ENCODE peak calls at places on chromosome 6, in ten cellular contexts. One of them, this sample, is unnamed.

GRCh38 chr6:15048367-15048766 is 197.5 kb upstream of the JARID2 start:
- DNase-seq in NCI-H774: no peak
- DNase-seq in GM04504: no peak
- DNase-seq in progenitor cell of endocrine pancreas: no peak
- DNase-seq in HuH-7: no peak
- DNase-seq in testis: no peak
- DNase-seq in astrocyte: no peak
- DNase-seq in stimulated activated CD8-positive, alpha-beta memory T cell treated with anti-CD3 and anti-CD28 coated beads, Interleukin-7, amount 100 ng/mL, for 4 hours: no peak
- DNase-seq in fibroblast of gingiva: no peak
- DNase-seq in omental fat pad: no peak
- DNase-seq in this sample: no peak

GRCh38 chr6:15351631-15352030 is 105.8 kb downstream of the JARID2 start:
- DNase-seq in omental fat pad: no peak
- DNase-seq in stimulated activated CD8-positive, alpha-beta memory T cell treated with anti-CD3 and anti-CD28 coated beads, Interleukin-7, amount 100 ng/mL, for 4 hours: no peak
- DNase-seq in GM04504: peak
- DNase-seq in astrocyte: peak
- DNase-seq in HuH-7: no peak
- DNase-seq in testis: no peak
- DNase-seq in NCI-H774: no peak
- DNase-seq in progenitor cell of endocrine pancreas: no peak
- DNase-seq in fibroblast of gingiva: peak
- DNase-seq in this sample: no peak

GRCh38 chr6:144744720-144745119 is 459.6 kb downstream of the UTRN start:
- DNase-seq in astrocyte: no peak
- DNase-seq in stimulated activated CD8-positive, alpha-beta memory T cell treated with anti-CD3 and anti-CD28 coated beads, Interleukin-7, amount 100 ng/mL, for 4 hours: no peak
- DNase-seq in fibroblast of gingiva: no peak
- DNase-seq in progenitor cell of endocrine pancreas: no peak
- DNase-seq in HuH-7: peak
- DNase-seq in omental fat pad: no peak
- DNase-seq in NCI-H774: peak
- DNase-seq in testis: no peak
- DNase-seq in GM04504: no peak
- DNase-seq in this sample: no peak

GRCh38 chr6:116217069-116217468 is 36.8 kb downstream of the TSPYL4 start:
- DNase-seq in HuH-7: no peak
- DNase-seq in omental fat pad: no peak
- DNase-seq in GM04504: no peak
- DNase-seq in stimulated activated CD8-positive, alpha-beta memory T cell treated with anti-CD3 and anti-CD28 coated beads, Interleukin-7, amount 100 ng/mL, for 4 hours: no peak
- DNase-seq in testis: no peak
- DNase-seq in fibroblast of gingiva: peak
- DNase-seq in progenitor cell of endocrine pancreas: no peak
- DNase-seq in NCI-H774: peak
- DNase-seq in astrocyte: peak
- DNase-seq in this sample: no peak

GRCh38 chr6:41442800-41443501 is 103.2 kb upstream of the FOXP4 start:
- DNase-seq in NCI-H774: no peak
- DNase-seq in HuH-7: peak
- DNase-seq in fibroblast of gingiva: no peak
- DNase-seq in stimulated activated CD8-positive, alpha-beta memory T cell treated with anti-CD3 and anti-CD28 coated beads, Interleukin-7, amount 100 ng/mL, for 4 hours: no peak
- DNase-seq in progenitor cell of endocrine pancreas: peak
- DNase-seq in astrocyte: peak
- DNase-seq in omental fat pad: no peak
- DNase-seq in testis: peak
- DNase-seq in GM04504: no peak
- DNase-seq in this sample: no peak

GRCh38 chr6:81439417-81439816 is 313.1 kb downstream of the TENT5A start:
- DNase-seq in progenitor cell of endocrine pancreas: no peak
- DNase-seq in NCI-H774: no peak
- DNase-seq in fibroblast of gingiva: no peak
- DNase-seq in stimulated activated CD8-positive, alpha-beta memory T cell treated with anti-CD3 and anti-CD28 coated beads, Interleukin-7, amount 100 ng/mL, for 4 hours: no peak
- DNase-seq in omental fat pad: no peak
- DNase-seq in GM04504: no peak
- DNase-seq in testis: no peak
- DNase-seq in astrocyte: no peak
- DNase-seq in HuH-7: no peak
- DNase-seq in this sample: no peak

GRCh38 chr6:50655848-50656453 is 57.4 kb upstream of the TFAP2D start:
- DNase-seq in stimulated activated CD8-positive, alpha-beta memory T cell treated with anti-CD3 and anti-CD28 coated beads, Interleukin-7, amount 100 ng/mL, for 4 hours: no peak
- DNase-seq in testis: peak
- DNase-seq in fibroblast of gingiva: no peak
- DNase-seq in GM04504: no peak
- DNase-seq in NCI-H774: no peak
- DNase-seq in omental fat pad: no peak
- DNase-seq in progenitor cell of endocrine pancreas: no peak
- DNase-seq in astrocyte: no peak
- DNase-seq in HuH-7: peak
- DNase-seq in this sample: peak

GRCh38 chr6:137862419-137863125 is 4.5 kb upstream of the TNFAIP3 start:
- DNase-seq in fibroblast of gingiva: no peak
- DNase-seq in omental fat pad: no peak
- DNase-seq in stimulated activated CD8-positive, alpha-beta memory T cell treated with anti-CD3 and anti-CD28 coated beads, Interleukin-7, amount 100 ng/mL, for 4 hours: no peak
- DNase-seq in progenitor cell of endocrine pancreas: no peak
- DNase-seq in GM04504: no peak
- DNase-seq in HuH-7: no peak
- DNase-seq in NCI-H774: no peak
- DNase-seq in testis: no peak
- DNase-seq in astrocyte: no peak
- DNase-seq in this sample: no peak

GRCh38 chr6:33843086-33843695 is 39.4 kb upstream of the MLN start:
- DNase-seq in GM04504: no peak
- DNase-seq in NCI-H774: no peak
- DNase-seq in HuH-7: no peak
- DNase-seq in omental fat pad: no peak
- DNase-seq in testis: no peak
- DNase-seq in stimulated activated CD8-positive, alpha-beta memory T cell treated with anti-CD3 and anti-CD28 coated beads, Interleukin-7, amount 100 ng/mL, for 4 hours: no peak
- DNase-seq in fibroblast of gingiva: no peak
- DNase-seq in astrocyte: peak
- DNase-seq in progenitor cell of endocrine pancreas: no peak
- DNase-seq in this sample: no peak

GRCh38 chr6:29757701-29758293 is 34.6 kb downstream of the HLA-F start:
- DNase-seq in NCI-H774: no peak
- DNase-seq in HuH-7: no peak
- DNase-seq in astrocyte: no peak
- DNase-seq in stimulated activated CD8-positive, alpha-beta memory T cell treated with anti-CD3 and anti-CD28 coated beads, Interleukin-7, amount 100 ng/mL, for 4 hours: no peak
- DNase-seq in GM04504: no peak
- DNase-seq in testis: no peak
- DNase-seq in progenitor cell of endocrine pancreas: no peak
- DNase-seq in omental fat pad: no peak
- DNase-seq in fibroblast of gingiva: no peak
- DNase-seq in this sample: no peak

GRCh38 chr6:45156075-45156474 is 172.1 kb upstream of the RUNX2 start:
- DNase-seq in NCI-H774: no peak
- DNase-seq in stimulated activated CD8-positive, alpha-beta memory T cell treated with anti-CD3 and anti-CD28 coated beads, Interleukin-7, amount 100 ng/mL, for 4 hours: no peak
- DNase-seq in HuH-7: peak
- DNase-seq in GM04504: no peak
- DNase-seq in astrocyte: no peak
- DNase-seq in fibroblast of gingiva: no peak
- DNase-seq in progenitor cell of endocrine pancreas: no peak
- DNase-seq in testis: no peak
- DNase-seq in omental fat pad: no peak
- DNase-seq in this sample: peak

GRCh38 chr6:36118550-36119107 is 11.7 kb upstream of the MAPK13 start:
- DNase-seq in progenitor cell of endocrine pancreas: no peak
- DNase-seq in HuH-7: no peak
- DNase-seq in stimulated activated CD8-positive, alpha-beta memory T cell treated with anti-CD3 and anti-CD28 coated beads, Interleukin-7, amount 100 ng/mL, for 4 hours: peak
- DNase-seq in NCI-H774: peak
- DNase-seq in GM04504: no peak
- DNase-seq in astrocyte: no peak
- DNase-seq in testis: no peak
- DNase-seq in fibroblast of gingiva: no peak
- DNase-seq in omental fat pad: no peak
- DNase-seq in this sample: no peak

GRCh38 chr6:1865585-1865984 is 255.9 kb downstream of the FOXC1 start:
- DNase-seq in stimulated activated CD8-positive, alpha-beta memory T cell treated with anti-CD3 and anti-CD28 coated beads, Interleukin-7, amount 100 ng/mL, for 4 hours: no peak
- DNase-seq in progenitor cell of endocrine pancreas: no peak
- DNase-seq in GM04504: no peak
- DNase-seq in fibroblast of gingiva: no peak
- DNase-seq in astrocyte: no peak
- DNase-seq in HuH-7: peak
- DNase-seq in NCI-H774: no peak
- DNase-seq in testis: no peak
- DNase-seq in omental fat pad: no peak
- DNase-seq in this sample: no peak

GRCh38 chr6:1363298-1363697 is 26.1 kb upstream of the FOXF2 start:
- DNase-seq in progenitor cell of endocrine pancreas: no peak
- DNase-seq in stimulated activated CD8-positive, alpha-beta memory T cell treated with anti-CD3 and anti-CD28 coated beads, Interleukin-7, amount 100 ng/mL, for 4 hours: no peak
- DNase-seq in HuH-7: no peak
- DNase-seq in GM04504: no peak
- DNase-seq in fibroblast of gingiva: peak
- DNase-seq in omental fat pad: no peak
- DNase-seq in astrocyte: no peak
- DNase-seq in testis: no peak
- DNase-seq in NCI-H774: no peak
- DNase-seq in this sample: no peak

GRCh38 chr6:158817298-158818007 is 1.7 kb downstream of the EZR start:
- DNase-seq in GM04504: no peak
- DNase-seq in omental fat pad: no peak
- DNase-seq in astrocyte: peak
- DNase-seq in HuH-7: peak
- DNase-seq in fibroblast of gingiva: no peak
- DNase-seq in NCI-H774: peak
- DNase-seq in testis: peak
- DNase-seq in stimulated activated CD8-positive, alpha-beta memory T cell treated with anti-CD3 and anti-CD28 coated beads, Interleukin-7, amount 100 ng/mL, for 4 hours: no peak
- DNase-seq in progenitor cell of endocrine pancreas: no peak
- DNase-seq in this sample: no peak

GRCh38 chr6:43972915-43973304 is 154.3 kb downstream of the MRPL14 start:
- DNase-seq in GM04504: peak
- DNase-seq in fibroblast of gingiva: peak
- DNase-seq in omental fat pad: peak
- DNase-seq in astrocyte: peak
- DNase-seq in progenitor cell of endocrine pancreas: no peak
- DNase-seq in testis: peak
- DNase-seq in HuH-7: no peak
- DNase-seq in stimulated activated CD8-positive, alpha-beta memory T cell treated with anti-CD3 and anti-CD28 coated beads, Interleukin-7, amount 100 ng/mL, for 4 hours: no peak
- DNase-seq in NCI-H774: no peak
- DNase-seq in this sample: no peak

GRCh38 chr6:29792123-29793035 is 35.2 kb upstream of the HLA-G start:
- DNase-seq in progenitor cell of endocrine pancreas: no peak
- DNase-seq in omental fat pad: peak
- DNase-seq in astrocyte: no peak
- DNase-seq in fibroblast of gingiva: peak
- DNase-seq in testis: peak
- DNase-seq in stimulated activated CD8-positive, alpha-beta memory T cell treated with anti-CD3 and anti-CD28 coated beads, Interleukin-7, amount 100 ng/mL, for 4 hours: peak
- DNase-seq in GM04504: no peak
- DNase-seq in HuH-7: no peak
- DNase-seq in NCI-H774: no peak
- DNase-seq in this sample: peak

GRCh38 chr6:5667737-5668136 is 339.0 kb downstream of the NRN1 start:
- DNase-seq in GM04504: no peak
- DNase-seq in HuH-7: no peak
- DNase-seq in progenitor cell of endocrine pancreas: no peak
- DNase-seq in NCI-H774: no peak
- DNase-seq in stimulated activated CD8-positive, alpha-beta memory T cell treated with anti-CD3 and anti-CD28 coated beads, Interleukin-7, amount 100 ng/mL, for 4 hours: no peak
- DNase-seq in testis: no peak
- DNase-seq in omental fat pad: no peak
- DNase-seq in fibroblast of gingiva: no peak
- DNase-seq in astrocyte: no peak
- DNase-seq in this sample: no peak

GRCh38 chr6:73675466-73676098 is 20.4 kb upstream of the CD109 start:
- DNase-seq in omental fat pad: peak
- DNase-seq in NCI-H774: peak
- DNase-seq in testis: peak
- DNase-seq in progenitor cell of endocrine pancreas: peak
- DNase-seq in GM04504: peak
- DNase-seq in astrocyte: peak
- DNase-seq in HuH-7: peak
- DNase-seq in stimulated activated CD8-positive, alpha-beta memory T cell treated with anti-CD3 and anti-CD28 coated beads, Interleukin-7, amount 100 ng/mL, for 4 hours: peak
- DNase-seq in fibroblast of gingiva: peak
- DNase-seq in this sample: no peak

GRCh38 chr6:52570291-52570700 is 6.6 kb downstream of the TRAM2 start:
- DNase-seq in fibroblast of gingiva: peak
- DNase-seq in testis: peak
- DNase-seq in astrocyte: peak
- DNase-seq in progenitor cell of endocrine pancreas: no peak
- DNase-seq in omental fat pad: no peak
- DNase-seq in HuH-7: no peak
- DNase-seq in NCI-H774: no peak
- DNase-seq in stimulated activated CD8-positive, alpha-beta memory T cell treated with anti-CD3 and anti-CD28 coated beads, Interleukin-7, amount 100 ng/mL, for 4 hours: no peak
- DNase-seq in GM04504: no peak
- DNase-seq in this sample: no peak

GRCh38 chr6:135083992-135084915 is 29.6 kb upstream of the HBS1L start:
- DNase-seq in NCI-H774: no peak
- DNase-seq in HuH-7: no peak
- DNase-seq in GM04504: no peak
- DNase-seq in astrocyte: no peak
- DNase-seq in testis: no peak
- DNase-seq in progenitor cell of endocrine pancreas: no peak
- DNase-seq in fibroblast of gingiva: no peak
- DNase-seq in omental fat pad: no peak
- DNase-seq in stimulated activated CD8-positive, alpha-beta memory T cell treated with anti-CD3 and anti-CD28 coated beads, Interleukin-7, amount 100 ng/mL, for 4 hours: no peak
- DNase-seq in this sample: no peak

GRCh38 chr6:88135578-88136114 is 30.5 kb downstream of the CNR1 start:
- DNase-seq in GM04504: no peak
- DNase-seq in fibroblast of gingiva: no peak
- DNase-seq in progenitor cell of endocrine pancreas: no peak
- DNase-seq in omental fat pad: no peak
- DNase-seq in astrocyte: no peak
- DNase-seq in NCI-H774: no peak
- DNase-seq in testis: no peak
- DNase-seq in HuH-7: no peak
- DNase-seq in stimulated activated CD8-positive, alpha-beta memory T cell treated with anti-CD3 and anti-CD28 coated beads, Interleukin-7, amount 100 ng/mL, for 4 hours: no peak
- DNase-seq in this sample: peak

GRCh38 chr6:143336446-143337152 is 113.9 kb downstream of the ADAT2 start:
- DNase-seq in NCI-H774: no peak
- DNase-seq in GM04504: peak
- DNase-seq in stimulated activated CD8-positive, alpha-beta memory T cell treated with anti-CD3 and anti-CD28 coated beads, Interleukin-7, amount 100 ng/mL, for 4 hours: no peak
- DNase-seq in progenitor cell of endocrine pancreas: no peak
- DNase-seq in astrocyte: peak
- DNase-seq in testis: no peak
- DNase-seq in HuH-7: no peak
- DNase-seq in fibroblast of gingiva: peak
- DNase-seq in omental fat pad: no peak
- DNase-seq in this sample: no peak

GRCh38 chr6:22642254-22642653 is 72.9 kb downstream of the HDGFL1 start:
- DNase-seq in fibroblast of gingiva: no peak
- DNase-seq in testis: no peak
- DNase-seq in astrocyte: peak
- DNase-seq in progenitor cell of endocrine pancreas: no peak
- DNase-seq in omental fat pad: no peak
- DNase-seq in GM04504: no peak
- DNase-seq in NCI-H774: no peak
- DNase-seq in HuH-7: no peak
- DNase-seq in stimulated activated CD8-positive, alpha-beta memory T cell treated with anti-CD3 and anti-CD28 coated beads, Interleukin-7, amount 100 ng/mL, for 4 hours: no peak
- DNase-seq in this sample: no peak

GRCh38 chr6:17280552-17281090 is 540 bp upstream of the RBM24 start:
- DNase-seq in fibroblast of gingiva: peak
- DNase-seq in stimulated activated CD8-positive, alpha-beta memory T cell treated with anti-CD3 and anti-CD28 coated beads, Interleukin-7, amount 100 ng/mL, for 4 hours: no peak
- DNase-seq in astrocyte: no peak
- DNase-seq in omental fat pad: peak
- DNase-seq in progenitor cell of endocrine pancreas: peak
- DNase-seq in testis: peak
- DNase-seq in NCI-H774: no peak
- DNase-seq in GM04504: no peak
- DNase-seq in HuH-7: peak
- DNase-seq in this sample: peak

GRCh38 chr6:14520029-14520428 is 402.5 kb downstream of the CD83 start:
- DNase-seq in stimulated activated CD8-positive, alpha-beta memory T cell treated with anti-CD3 and anti-CD28 coated beads, Interleukin-7, amount 100 ng/mL, for 4 hours: no peak
- DNase-seq in omental fat pad: no peak
- DNase-seq in testis: no peak
- DNase-seq in fibroblast of gingiva: no peak
- DNase-seq in GM04504: no peak
- DNase-seq in progenitor cell of endocrine pancreas: no peak
- DNase-seq in astrocyte: no peak
- DNase-seq in NCI-H774: no peak
- DNase-seq in HuH-7: no peak
- DNase-seq in this sample: no peak

GRCh38 chr6:71238351-71238750 is 50.3 kb upstream of the OGFRL1 start:
- DNase-seq in progenitor cell of endocrine pancreas: no peak
- DNase-seq in fibroblast of gingiva: peak
- DNase-seq in testis: no peak
- DNase-seq in HuH-7: no peak
- DNase-seq in NCI-H774: no peak
- DNase-seq in astrocyte: peak
- DNase-seq in omental fat pad: no peak
- DNase-seq in stimulated activated CD8-positive, alpha-beta memory T cell treated with anti-CD3 and anti-CD28 coated beads, Interleukin-7, amount 100 ng/mL, for 4 hours: no peak
- DNase-seq in GM04504: no peak
- DNase-seq in this sample: no peak

GRCh38 chr6:25342784-25343183 is 63.6 kb downstream of the CARMIL1 start:
- DNase-seq in stimulated activated CD8-positive, alpha-beta memory T cell treated with anti-CD3 and anti-CD28 coated beads, Interleukin-7, amount 100 ng/mL, for 4 hours: no peak
- DNase-seq in HuH-7: no peak
- DNase-seq in testis: no peak
- DNase-seq in astrocyte: peak
- DNase-seq in progenitor cell of endocrine pancreas: no peak
- DNase-seq in GM04504: peak
- DNase-seq in NCI-H774: no peak
- DNase-seq in fibroblast of gingiva: peak
- DNase-seq in omental fat pad: no peak
- DNase-seq in this sample: no peak